ENCODE peak calls at places on chromosome 21, in eight cellular contexts. R is testis, M is OCI-LY7, X is prostate gland, J is right lobe of liver, P is left lung, T is tibial artery, W is lower lobe of right lung. Y is an unnamed sample. For H3K4me1 and H3K9me3, the result is how much of the 10 kb centered on the place peaks cover.

GRCh38 chr21:40902299-40902698 is 55.3 kb upstream of the DSCAM start:
- DNase-seq in R (peak), W (no peak), M (no peak), J (no peak), P (no peak), X (peak), T (no peak), Y (no peak)

GRCh38 chr21:41753001-41753725 is 13.7 kb downstream of the RIPK4 start:
- DNase-seq in M (no peak), W (no peak), R (no peak), X (no peak), T (no peak), J (no peak), P (no peak), Y (no peak)

GRCh38 chr21:15051652-15052554 is 12.9 kb downstream of the NRIP1 start:
- DNase-seq in W (no peak), J (no peak), P (no peak), T (no peak), M (no peak), X (no peak), R (no peak), Y (no peak)

GRCh38 chr21:26850116-26850643 is 5.0 kb upstream of the ADAMTS1 start:
- DNase-seq in W (no peak), J (no peak), M (peak), T (no peak), P (no peak), X (no peak), R (no peak), Y (peak)

GRCh38 chr21:20026517-20026916 is 971.7 kb upstream of the NCAM2 start:
- DNase-seq in P (no peak), J (no peak), X (no peak), W (no peak), R (no peak), M (no peak), T (no peak), Y (no peak)

GRCh38 chr21:41691205-41692203 is 75.3 kb downstream of the RIPK4 start:
- DNase-seq in T (peak), J (no peak), M (no peak), P (no peak), W (no peak), X (no peak), R (no peak), Y (no peak)

GRCh38 chr21:25638634-25639166 is 358 bp upstream of the JAM2 start:
- DNase-seq in M (peak), P (no peak), T (no peak), J (no peak), R (no peak), X (no peak), W (no peak), Y (no peak)

GRCh38 chr21:17900281-17900989 is 81.3 kb upstream of the C21orf91 start:
- DNase-seq in X (no peak), J (no peak), P (no peak), R (peak), T (no peak), M (no peak), W (no peak), Y (no peak)

GRCh38 chr21:33642896-33643657 is 776 bp downstream of the ITSN1 start:
- DNase-seq in R (peak), J (peak), M (peak), W (peak), X (peak), P (peak), T (peak), Y (peak)

GRCh38 chr21:29637126-29637525 is 302.7 kb downstream of the GRIK1 start:
- DNase-seq in R (no peak), P (no peak), W (no peak), T (no peak), J (no peak), M (no peak), X (no peak), Y (no peak)

GRCh38 chr21:41345934-41346685 is 15.7 kb upstream of the MX2 start:
- DNase-seq in J (no peak), P (no peak), W (no peak), M (no peak), T (no peak), X (peak), R (no peak), Y (no peak)

GRCh38 chr21:29640233-29640554 is 299.6 kb downstream of the GRIK1 start:
- DNase-seq in T (no peak), W (no peak), X (no peak), M (peak), P (no peak), J (no peak), R (no peak), Y (no peak)

GRCh38 chr21:45296638-45297037 is 8.9 kb upstream of the POFUT2 start:
- DNase-seq in M (no peak), W (no peak), T (no peak), R (peak), J (no peak), P (no peak), X (no peak), Y (no peak)

GRCh38 chr21:45297329-45297728 is 9.6 kb upstream of the POFUT2 start:
- DNase-seq in M (no peak), X (no peak), J (no peak), T (no peak), R (peak), W (no peak), P (no peak), Y (no peak)

GRCh38 chr21:45293726-45294401 is 6.2 kb upstream of the POFUT2 start:
- DNase-seq in M (no peak), J (peak), T (no peak), W (peak), R (no peak), P (peak), X (no peak), Y (no peak)

GRCh38 chr21:45294509-45295291 is 7.0 kb upstream of the POFUT2 start:
- DNase-seq in J (peak), P (peak), W (peak), T (peak), R (peak), M (no peak), X (no peak), Y (peak)

GRCh38 chr21:45295576-45296365 is 8.1 kb upstream of the POFUT2 start:
- DNase-seq in J (no peak), T (peak), M (no peak), P (no peak), W (peak), X (no peak), R (peak), Y (no peak)
- H3K4me1 ChIP-seq in J (under half), T (half or more), M (under half), P (under half), W (half or more), X (under half), R (under half), Y (under half)

GRCh38 chr21:21199342-21200102 is 201.3 kb downstream of the NCAM2 start:
- DNase-seq in T (no peak), X (no peak), J (no peak), M (no peak), R (no peak), P (no peak), W (no peak), Y (no peak)

GRCh38 chr21:21200103-21200938 is 202.1 kb downstream of the NCAM2 start:
- DNase-seq in P (no peak), M (no peak), J (no peak), T (peak), W (no peak), X (no peak), R (peak), Y (no peak)

GRCh38 chr21:21196848-21197247 is 198.6 kb downstream of the NCAM2 start:
- DNase-seq in T (no peak), W (no peak), M (no peak), J (no peak), P (peak), R (no peak), X (no peak), Y (no peak)

GRCh38 chr21:21195417-21195816 is 197.2 kb downstream of the NCAM2 start:
- DNase-seq in P (no peak), W (no peak), T (no peak), J (no peak), M (no peak), R (no peak), X (no peak), Y (no peak)

GRCh38 chr21:21196087-21196486 is 197.9 kb downstream of the NCAM2 start:
- DNase-seq in P (no peak), W (no peak), T (no peak), J (no peak), R (no peak), M (no peak), X (no peak), Y (no peak)
- H3K9me3 ChIP-seq in P (under half), W (under half), T (under half), J (under half), R (under half), M (under half), X (under half), Y (under half)

GRCh38 chr21:31566061-31566460 is 93.4 kb upstream of the SOD1 start:
- DNase-seq in R (peak), J (no peak), W (no peak), P (no peak), M (peak), X (no peak), T (no peak), Y (no peak)
- TF ChIP-seq CTCF in R (peak), J (peak), W (no peak), P (no peak), M (peak), X (no peak), T (no peak), Y (no peak)

GRCh38 chr21:44017601-44018000 is 5.5 kb downstream of the TRAPPC10 start:
- DNase-seq in M (no peak), X (no peak), P (no peak), T (no peak), J (no peak), R (no peak), W (no peak), Y (no peak)
- H3K4me1 ChIP-seq in M (half or more), X (under half), P (half or more), T (under half), J (under half), R (under half), W (half or more), Y (under half)

GRCh38 chr21:9755611-9756010 is 765.8 kb upstream of the TPTE start:
- DNase-seq in R (no peak), T (no peak), P (no peak), M (no peak), J (no peak), X (no peak), W (no peak), Y (no peak)
- H3K9me3 ChIP-seq in R (under half), T (under half), P (half or more), M (under half), J (under half), X (under half), W (under half), Y (under half)

GRCh38 chr21:35753308-35753707 is 307.0 kb downstream of the SETD4 start:
- DNase-seq in T (no peak), W (no peak), R (no peak), M (no peak), X (no peak), J (no peak), P (no peak), Y (no peak)

GRCh38 chr21:35748683-35749314 is 311.5 kb downstream of the SETD4 start:
- DNase-seq in T (no peak), X (no peak), R (no peak), W (no peak), J (no peak), P (no peak), M (no peak), Y (no peak)

GRCh38 chr21:35754583-35754982 is 305.7 kb downstream of the SETD4 start:
- DNase-seq in R (no peak), M (no peak), T (no peak), W (no peak), J (no peak), X (no peak), P (no peak), Y (no peak)

GRCh38 chr21:35751171-35751570 is 309.2 kb downstream of the SETD4 start:
- DNase-seq in R (no peak), P (no peak), W (no peak), T (no peak), M (no peak), X (no peak), J (no peak), Y (no peak)

DNA sequence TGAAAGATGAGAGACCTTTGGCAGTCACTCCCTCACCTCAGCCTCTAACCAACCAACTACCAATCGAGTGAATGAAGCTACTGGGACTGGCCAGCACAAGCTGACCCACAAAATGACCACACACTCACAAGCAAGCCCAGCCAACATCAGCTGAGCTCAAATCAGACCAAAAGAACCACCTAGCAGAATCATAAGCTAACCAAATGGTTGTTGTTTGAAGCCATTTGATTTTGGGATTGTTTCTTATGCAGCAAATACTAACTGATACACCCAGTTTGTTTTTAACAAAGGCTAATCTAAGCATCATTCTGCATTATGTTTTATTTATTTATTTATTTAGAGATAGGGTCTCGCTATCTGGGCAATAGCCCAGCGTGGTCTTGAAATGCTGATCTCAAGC is 310.4 kb downstream of the SETD4 start:
- DNase-seq in W (no peak), X (no peak), J (no peak), P (no peak), M (no peak), R (no peak), T (no peak), Y (no peak)
- TF ChIP-seq CTCF in W (no peak), X (no peak), J (no peak), P (no peak), M (no peak), R (no peak), T (no peak), Y (no peak)

GRCh38 chr21:37375866-37376574 is 9.4 kb downstream of the DYRK1A start:
- DNase-seq in P (no peak), W (no peak), J (no peak), M (no peak), R (no peak), T (no peak), X (no peak), Y (no peak)
- H3K4me1 ChIP-seq in P (half or more), W (half or more), J (under half), M (half or more), R (under half), T (half or more), X (under half), Y (under half)

DNA sequence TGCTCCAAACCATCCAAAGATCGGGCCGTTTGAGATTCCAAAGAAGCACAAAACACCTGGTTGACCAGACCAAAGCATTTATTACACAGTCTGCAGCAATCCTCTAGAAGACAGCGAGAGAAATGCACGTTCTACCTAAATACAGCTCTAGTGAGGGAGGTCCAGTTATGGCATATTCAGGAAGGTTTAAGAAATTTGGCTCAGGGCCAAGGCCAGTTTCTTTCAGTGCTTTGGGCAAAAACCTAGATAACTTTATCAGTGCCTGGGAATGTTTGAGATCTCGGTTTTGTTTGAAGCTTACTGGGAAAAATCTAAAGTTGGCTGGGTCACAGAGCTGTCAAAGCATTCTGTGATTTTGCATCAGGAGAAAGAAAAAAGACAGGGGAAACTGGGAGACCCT is 514.0 kb upstream of the TMPRSS15 start:
- DNase-seq in T (no peak), X (no peak), J (no peak), W (no peak), P (no peak), M (no peak), R (no peak), Y (no peak)
- H3K9me3 ChIP-seq in T (under half), X (under half), J (under half), W (under half), P (under half), M (under half), R (under half), Y (under half)

GRCh38 chr21:36706482-36706852 is 7.6 kb downstream of the SIM2 start:
- DNase-seq in T (no peak), X (no peak), J (no peak), W (no peak), M (no peak), P (no peak), R (no peak), Y (no peak)

GRCh38 chr21:36706951-36707762 is 8.2 kb downstream of the SIM2 start:
- DNase-seq in M (no peak), J (no peak), R (no peak), X (no peak), P (no peak), W (no peak), T (peak), Y (no peak)

GRCh38 chr21:36708512-36709029 is 9.7 kb downstream of the SIM2 start:
- DNase-seq in P (no peak), J (no peak), X (no peak), W (no peak), R (no peak), T (peak), M (no peak), Y (no peak)

GRCh38 chr21:36709030-36709867 is 10.3 kb downstream of the SIM2 start:
- DNase-seq in R (no peak), P (no peak), X (no peak), J (no peak), W (no peak), T (peak), M (no peak), Y (no peak)

DNA sequence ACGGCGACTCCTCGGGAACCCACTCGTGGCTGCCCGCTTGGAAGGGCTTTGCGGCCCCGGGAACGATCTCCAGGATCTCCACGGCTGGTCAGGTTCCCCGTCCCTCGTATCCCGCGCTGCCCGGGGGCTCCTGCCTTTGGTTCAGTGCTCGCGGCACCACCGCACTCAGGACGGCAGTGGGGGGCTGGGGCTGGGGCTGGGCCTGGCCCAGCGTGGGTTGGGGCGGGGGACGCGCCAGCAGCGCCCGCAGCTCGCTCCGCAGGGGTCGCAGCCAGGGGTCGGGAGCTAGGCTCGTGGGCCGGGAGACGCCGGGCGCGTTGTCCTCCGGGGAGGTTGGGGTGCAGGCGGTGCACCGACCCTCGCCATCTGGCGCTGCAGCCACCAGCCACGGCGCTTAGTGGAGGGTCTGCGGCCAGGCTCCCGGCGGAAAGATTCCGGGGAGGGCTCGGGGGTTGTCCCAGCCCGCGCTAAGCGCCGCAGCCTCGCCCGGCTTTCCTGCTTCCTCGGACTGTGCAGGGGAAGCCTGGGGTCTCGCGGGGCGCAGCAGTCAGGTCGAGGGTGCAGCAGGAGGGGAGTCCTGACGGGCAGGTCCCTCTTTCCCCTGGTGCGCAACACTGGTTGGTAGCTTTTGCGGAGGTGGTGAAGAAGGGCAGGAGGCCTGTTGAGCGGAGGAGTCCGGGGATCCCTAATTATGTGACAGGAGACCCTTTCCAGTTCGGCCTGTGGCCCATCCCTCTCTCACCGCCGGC is 9.0 kb downstream of the SIM2 start:
- DNase-seq in J (peak), T (peak), W (no peak), R (no peak), X (no peak), M (no peak), P (no peak), Y (no peak)
- TF ChIP-seq CTCF in J (no peak), T (no peak), W (no peak), R (no peak), X (no peak), M (no peak), P (no peak), Y (no peak)

GRCh38 chr21:36260802-36261201 is 59.2 kb upstream of the MORC3 start:
- DNase-seq in R (no peak), M (peak), W (no peak), T (no peak), X (no peak), J (no peak), P (no peak), Y (no peak)
- H3K4me1 ChIP-seq in R (under half), M (under half), W (under half), T (under half), X (under half), J (under half), P (under half), Y (under half)